ENCODE peak calls at places on chromosomes 4 and X, in nine cellular contexts. O, B, H, D, W, M, L, C and V are unnamed samples.

GRCh38 chrX:53262189-53262917 is 19.0 kb downstream of the IQSEC2 start:
- DNase-seq in L (no peak), M (no peak), O (no peak), H (no peak), W (no peak), D (no peak), C (no peak), B (no peak), V (no peak)

GRCh38 chrX:105837227-105837626 is 14.9 kb downstream of the NRK start:
- DNase-seq in D (no peak), L (no peak), B (no peak), O (no peak), H (no peak), W (no peak), M (peak; percentile 30), C (no peak), V (no peak)

GRCh38 chr4:159503243-159503642 is 400.4 kb downstream of the RAPGEF2 start:
- DNase-seq in L (no peak), M (no peak), H (no peak), O (no peak), W (no peak), B (no peak), C (peak; percentile 23), D (no peak), V (no peak)

GRCh38 chrX:154541896-154542722 is 4.5 kb downstream of the G6PD start:
- DNase-seq in D (peak; percentile 81), H (peak; percentile 88), M (peak; percentile 70), L (no peak), W (peak; percentile 49), B (no peak), C (no peak), O (peak; percentile 83), V (peak; percentile 73)

GRCh38 chr4:105551968-105552746 is at the start of gene ARHGEF38:
- DNase-seq in W (peak; percentile 77), L (no peak), D (peak; percentile 80), H (no peak), C (no peak), B (no peak), O (no peak), M (no peak), V (peak; percentile 72)

GRCh38 chr4:99473131-99473530 is 37.7 kb upstream of the C4orf17 start:
- DNase-seq in L (no peak), W (no peak), D (no peak), O (no peak), M (no peak), H (no peak), B (no peak), C (no peak), V (no peak)

GRCh38 chrX:75547783-75548182 is 24.9 kb upstream of the ZDHHC15 start:
- DNase-seq in B (no peak), O (no peak), W (peak; percentile 15), C (no peak), D (peak; percentile 81), M (peak; percentile 40), L (no peak), H (no peak), V (peak; percentile 57)

GRCh38 chr4:12409507-12410190 is 981.0 kb upstream of the HS3ST1 start:
- DNase-seq in C (no peak), L (no peak), W (no peak), D (no peak), M (no peak), O (no peak), H (no peak), B (no peak), V (no peak)

GRCh38 chr4:164572877-164573279 is 181.1 kb upstream of the SMIM31 start:
- DNase-seq in C (no peak), W (no peak), M (no peak), D (no peak), H (no peak), B (no peak), L (no peak), O (no peak), V (no peak)

GRCh38 chrX:10512258-10512657 is 108.1 kb downstream of the MID1 start:
- DNase-seq in C (no peak), M (no peak), B (no peak), W (no peak), H (no peak), D (no peak), O (no peak), L (peak; percentile 17), V (no peak)

GRCh38 chr4:128606173-128606572 is 203.3 kb upstream of the JADE1 start:
- DNase-seq in M (no peak), O (no peak), H (no peak), D (no peak), L (no peak), B (no peak), W (no peak), C (no peak), V (no peak)

DNA sequence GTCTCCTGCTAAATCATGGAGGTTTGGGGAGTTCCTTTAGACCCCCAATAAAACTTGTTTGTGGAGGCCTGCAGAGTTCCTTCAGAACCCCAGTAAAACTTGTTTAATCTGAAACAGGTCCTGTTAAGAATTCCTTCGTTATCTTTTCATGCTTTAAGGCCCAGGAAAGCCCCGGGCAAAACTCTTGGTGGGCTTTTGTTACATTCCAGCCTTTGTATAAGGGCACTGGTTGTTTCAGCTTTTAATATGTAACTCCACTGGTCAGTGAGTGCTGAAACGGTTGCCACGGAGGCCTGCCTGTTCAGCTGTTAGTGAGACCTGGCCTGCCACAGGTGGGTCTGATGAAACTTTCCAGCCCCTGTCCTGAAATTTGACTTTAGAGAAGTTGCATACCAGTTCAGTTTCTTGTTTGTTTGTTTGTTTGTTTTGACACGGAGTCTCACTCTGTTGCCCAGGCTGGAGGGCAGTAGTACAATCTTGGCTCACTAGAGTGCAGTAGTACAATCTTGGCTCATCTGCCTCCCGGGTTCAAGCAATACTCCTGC is 12.4 kb upstream of the DHRSX start:
- DNase-seq in L (no peak), W (no peak), H (no peak), M (no peak), O (no peak), B (no peak), C (no peak), D (no peak), V (no peak)
- TF ChIP-seq EP300 in L (no peak), W (no peak), H (no peak), M (no peak), O (no peak), B (no peak), C (no peak), D (no peak), V (no peak)

DNA sequence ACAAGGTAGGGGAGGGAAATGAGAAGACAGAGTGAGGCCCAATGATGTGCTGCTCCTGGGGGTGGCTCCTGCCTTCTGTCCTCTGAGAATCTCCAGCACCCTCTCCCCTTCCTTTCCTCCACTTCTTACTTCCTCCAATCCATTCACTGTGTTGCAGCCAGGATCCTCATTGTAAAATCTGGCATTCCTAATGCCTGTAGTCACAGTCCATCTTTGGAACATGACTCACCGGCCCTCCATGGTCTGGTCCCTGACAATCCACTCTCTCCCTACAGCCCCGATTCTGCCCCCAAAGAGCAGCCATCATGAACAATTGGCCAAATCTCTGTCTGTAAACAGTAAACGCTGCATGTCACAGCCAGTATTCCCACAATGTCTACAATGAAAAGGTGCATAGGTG is 72.9 kb downstream of the CLNK start:
- DNase-seq in W (no peak), D (no peak), L (no peak), H (no peak), C (no peak), M (no peak), O (no peak), B (no peak), V (no peak)
- TF ChIP-seq EP300 in W (no peak), D (no peak), L (no peak), H (no peak), C (no peak), M (no peak), O (no peak), B (no peak), V (no peak)

DNA sequence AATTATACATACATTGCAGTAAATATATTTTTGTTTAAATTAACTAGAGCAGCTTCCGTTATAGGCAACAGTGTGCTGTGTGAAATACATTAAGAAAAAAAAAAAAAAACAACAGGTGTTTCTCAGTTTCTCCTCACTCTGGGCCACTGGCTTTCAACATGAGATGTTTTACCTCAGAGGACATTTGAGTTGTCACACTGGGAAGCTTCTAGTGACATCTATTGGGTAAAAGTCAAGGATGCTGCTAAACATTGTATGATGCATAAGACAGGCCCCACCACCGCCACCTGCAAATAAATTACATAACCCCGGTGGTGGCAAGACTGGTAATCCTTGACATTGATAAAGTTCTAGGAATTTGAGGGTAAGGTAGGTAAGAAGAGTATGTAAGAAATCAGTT is 1512.2 kb downstream of the C4orf33 start:
- DNase-seq in D (no peak), W (no peak), L (no peak), M (no peak), C (no peak), O (no peak), H (no peak), B (no peak), V (no peak)
- TF ChIP-seq EP300 in D (no peak), W (no peak), L (no peak), M (no peak), C (no peak), O (no peak), H (no peak), B (no peak), V (no peak)

GRCh38 chrX:81263067-81263466 is 61.2 kb downstream of the SH3BGRL start:
- DNase-seq in C (no peak), H (no peak), M (no peak), D (no peak), W (no peak), B (no peak), L (no peak), O (no peak), V (no peak)

GRCh38 chrX:81261576-81261975 is 59.7 kb downstream of the SH3BGRL start:
- DNase-seq in M (no peak), O (no peak), W (no peak), B (no peak), D (no peak), H (no peak), C (no peak), L (no peak), V (no peak)

GRCh38 chrX:81259008-81259713 is 57.3 kb downstream of the SH3BGRL start:
- DNase-seq in M (no peak), H (no peak), D (no peak), O (no peak), C (no peak), L (no peak), B (no peak), W (no peak), V (no peak)

GRCh38 chrX:81257817-81258216 is 55.9 kb downstream of the SH3BGRL start:
- DNase-seq in O (no peak), H (no peak), W (no peak), C (no peak), B (no peak), D (no peak), L (no peak), M (no peak), V (no peak)

DNA sequence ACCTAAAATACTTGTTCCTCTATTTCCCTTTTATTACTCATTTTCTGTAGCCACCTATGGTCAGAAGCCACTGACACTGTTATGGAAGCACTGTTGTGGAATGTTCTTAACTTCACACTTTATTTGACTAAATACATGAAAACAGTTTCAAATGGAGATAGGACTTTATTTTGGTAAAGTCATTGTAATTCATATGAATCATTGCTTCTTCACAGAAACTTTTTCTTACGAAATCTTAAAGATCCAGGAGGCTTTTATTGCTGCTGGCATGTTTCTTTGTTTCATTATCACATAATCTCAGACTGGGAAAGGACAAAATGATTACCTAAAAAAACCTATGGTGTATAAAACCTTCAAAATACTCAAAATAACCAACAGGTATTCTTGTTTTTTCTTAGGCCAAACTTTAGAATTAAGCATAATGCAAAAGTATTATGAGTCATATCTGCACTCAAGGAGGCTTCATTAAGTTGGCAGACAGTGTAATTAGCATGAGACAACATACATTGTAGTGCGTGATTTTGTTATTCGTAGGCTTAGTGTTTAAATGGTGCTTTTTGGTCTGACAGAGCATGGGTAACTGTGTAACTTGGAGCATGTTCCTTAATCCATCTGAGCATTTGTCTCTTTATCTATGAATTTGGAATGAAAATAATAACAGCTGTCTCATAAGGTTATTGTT is 58.0 kb downstream of the SH3BGRL start:
- DNase-seq in D (no peak), B (no peak), H (no peak), W (no peak), L (no peak), M (no peak), C (no peak), O (no peak), V (no peak)
- TF ChIP-seq EP300 in D (no peak), B (no peak), H (no peak), W (no peak), L (no peak), M (no peak), C (no peak), O (no peak), V (no peak)